ENCODE peak calls at places on chromosomes 6 and 20, in eight cellular contexts. N, X, D, E, K, Q, G and C are unnamed samples.

GRCh38 chr6:96613291-96613999 is 50.5 kb downstream of the FHL5 start:
- DNase-seq in X (no peak), E (no peak), Q (no peak), D (no peak), K (no peak), G (no peak), N (no peak), C (no peak)

GRCh38 chr6:116883005-116883404 is 6.0 kb downstream of the RFX6 start:
- DNase-seq in N (no peak), Q (no peak), X (no peak), K (no peak), D (no peak), E (no peak), G (no peak), C (no peak)

GRCh38 chr20:19993937-19994667 is 23.1 kb upstream of the NAA20 start:
- DNase-seq in N (peak), K (no peak), X (no peak), D (peak), E (no peak), G (no peak), Q (peak), C (peak)

GRCh38 chr6:132218063-132218696 is 183.1 kb downstream of the MOXD1 start:
- DNase-seq in E (no peak), N (peak), K (peak), X (no peak), G (no peak), D (peak), Q (no peak), C (no peak)

GRCh38 chr6:27679308-27679967 is 206.5 kb upstream of the ZNF184 start:
- DNase-seq in X (no peak), N (no peak), G (no peak), Q (no peak), K (no peak), E (no peak), D (no peak), C (no peak)

GRCh38 chr20:57399587-57400261 is 8.5 kb downstream of the RBM38 start:
- DNase-seq in N (no peak), E (no peak), D (no peak), G (no peak), K (no peak), Q (peak), X (no peak), C (no peak)

GRCh38 chr20:25310921-25311728 is 63.2 kb downstream of the PYGB start:
- DNase-seq in E (no peak), G (no peak), D (no peak), N (peak), K (peak), Q (no peak), X (peak), C (no peak)

GRCh38 chr6:37549186-37549957 is 49.7 kb upstream of the CCDC167 start:
- DNase-seq in X (no peak), G (no peak), Q (no peak), D (no peak), N (no peak), K (no peak), E (no peak), C (no peak)

GRCh38 chr6:69232506-69233194 is 564.2 kb downstream of the LMBRD1 start:
- DNase-seq in D (peak), K (peak), X (peak), E (peak), N (peak), G (peak), Q (peak), C (peak)

GRCh38 chr6:113969888-113970807 is 800 bp downstream of the HDAC2 start:
- DNase-seq in K (peak), G (no peak), N (peak), Q (peak), X (peak), E (peak), D (peak), C (peak)

GRCh38 chr6:34151321-34152041 is 5.6 kb upstream of the GRM4 start:
- DNase-seq in X (peak), G (no peak), E (peak), Q (no peak), K (no peak), D (no peak), N (no peak), C (no peak)

GRCh38 chr6:19554356-19555225 is 282.6 kb upstream of the ID4 start:
- DNase-seq in D (no peak), G (no peak), X (no peak), K (peak), N (peak), Q (no peak), E (no peak), C (no peak)

GRCh38 chr20:32078322-32078721 is 26.3 kb downstream of the HCK start:
- DNase-seq in K (no peak), N (no peak), E (no peak), X (no peak), G (no peak), D (no peak), Q (no peak), C (no peak)

GRCh38 chr20:44104807-44105517 is 82.0 kb downstream of the JPH2 start:
- DNase-seq in Q (no peak), K (peak), N (peak), X (no peak), D (peak), E (no peak), G (no peak), C (no peak)

GRCh38 chr6:146862508-146862919 is 263.7 kb downstream of the ADGB start:
- DNase-seq in G (no peak), Q (no peak), K (no peak), N (no peak), D (no peak), X (no peak), E (no peak), C (no peak)

GRCh38 chr6:42217165-42217522 is 517 bp downstream of the MRPS10 start:
- DNase-seq in E (no peak), D (no peak), K (peak), G (no peak), Q (no peak), X (no peak), N (no peak), C (no peak)
- H3K4me3 ChIP-seq in E (peak), D (peak), K (peak), G (peak), Q (peak), X (peak), N (peak), C (peak)

GRCh38 chr6:106508836-106509235 is 120.5 kb downstream of the RTN4IP1 start:
- DNase-seq in N (peak), E (no peak), G (no peak), K (no peak), X (no peak), Q (no peak), D (no peak), C (no peak)

GRCh38 chr6:106509420-106510089 is 119.7 kb downstream of the RTN4IP1 start:
- DNase-seq in X (no peak), G (no peak), N (peak), D (no peak), E (peak), Q (no peak), K (peak), C (no peak)

GRCh38 chr6:106511274-106512047 is 117.8 kb downstream of the RTN4IP1 start:
- DNase-seq in D (peak), N (peak), G (no peak), E (peak), Q (no peak), X (peak), K (peak), C (no peak)

GRCh38 chr6:106512048-106512957 is 117.0 kb downstream of the RTN4IP1 start:
- DNase-seq in D (peak), K (peak), E (peak), G (no peak), N (peak), X (peak), Q (peak), C (peak)

DNA sequence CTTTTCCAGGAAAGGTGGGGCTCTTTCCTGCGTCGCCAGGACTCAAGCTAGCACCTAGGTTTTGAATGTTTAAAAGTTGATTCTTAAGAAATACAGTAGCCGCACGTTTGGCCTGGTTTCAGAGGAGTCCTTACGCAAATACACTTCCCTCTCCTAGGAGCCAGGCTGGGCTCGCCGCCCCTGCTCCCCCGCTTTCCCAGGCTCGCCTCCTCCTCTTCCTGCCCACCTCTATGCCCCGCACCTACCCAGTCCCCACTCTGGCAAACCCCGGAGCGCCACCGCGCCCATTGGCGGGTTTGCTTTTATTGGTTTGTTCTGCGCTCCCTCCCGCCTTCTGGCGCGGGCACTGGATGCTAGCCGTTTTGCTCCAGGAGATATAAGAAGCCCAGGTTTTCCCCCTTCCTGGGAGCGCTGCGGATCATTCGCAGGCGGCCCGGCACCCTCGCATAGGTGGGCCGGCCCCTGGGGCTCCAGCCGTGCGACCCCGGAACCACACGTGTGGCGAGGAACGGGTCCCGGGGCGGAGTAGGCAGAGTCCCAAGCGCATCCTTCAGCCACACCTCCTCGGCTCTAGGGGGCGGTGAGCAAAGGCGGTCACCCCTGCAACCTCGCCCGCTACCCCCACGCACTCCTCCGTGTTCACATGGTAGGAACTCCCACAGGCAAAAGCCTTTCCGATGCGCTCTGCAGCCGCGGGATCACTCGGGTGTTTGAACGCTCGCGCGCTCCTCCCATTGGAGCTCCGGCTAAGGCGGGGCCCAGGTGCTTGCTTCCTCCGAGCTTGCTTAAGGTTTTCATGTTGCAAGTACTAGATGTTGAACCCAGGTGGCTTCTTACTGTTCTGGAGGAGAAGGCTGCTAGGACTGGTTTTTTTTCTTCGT is 119.0 kb downstream of the RTN4IP1 start:
- DNase-seq in Q (peak), D (no peak), K (peak), X (peak), N (peak), E (peak), G (peak), C (peak)
- TF ChIP-seq CTCF in Q (no peak), D (peak), K (no peak), X (no peak), N (no peak), E (no peak), G (peak), C (no peak)

GRCh38 chr6:90538651-90539050 is 48.2 kb downstream of the MAP3K7 start:
- DNase-seq in Q (no peak), X (no peak), G (no peak), E (no peak), K (peak), D (peak), N (peak), C (no peak)

GRCh38 chr6:90541221-90541620 is 45.7 kb downstream of the MAP3K7 start:
- DNase-seq in E (no peak), D (no peak), X (no peak), K (no peak), N (no peak), G (no peak), Q (no peak), C (no peak)

GRCh38 chr6:90536516-90536915 is 50.4 kb downstream of the MAP3K7 start:
- DNase-seq in N (no peak), Q (peak), G (no peak), D (no peak), E (no peak), K (peak), X (no peak), C (no peak)

GRCh38 chr6:90537027-90537426 is 49.8 kb downstream of the MAP3K7 start:
- DNase-seq in D (no peak), Q (no peak), K (no peak), E (no peak), N (peak), X (no peak), G (no peak), C (no peak)

GRCh38 chr6:90537723-90538407 is 49.0 kb downstream of the MAP3K7 start:
- DNase-seq in X (no peak), Q (no peak), N (peak), E (no peak), K (peak), D (no peak), G (peak), C (no peak)
- H3K27ac ChIP-seq in X (no peak), Q (no peak), N (no peak), E (no peak), K (peak), D (no peak), G (peak), C (peak)

GRCh38 chr6:36128073-36128472 is 2.2 kb upstream of the MAPK13 start:
- DNase-seq in G (no peak), D (no peak), K (no peak), N (no peak), Q (no peak), X (no peak), E (no peak), C (no peak)
- H3K4me3 ChIP-seq in G (no peak), D (no peak), K (no peak), N (no peak), Q (no peak), X (no peak), E (no peak), C (no peak)